ENCODE peak calls at places on chromosomes 2 and 18, in ten cellular contexts. I is kidney epithelial cell; Q is stimulated activated CD4-positive, alpha-beta T cell treated with anti-CD3 and anti-CD28 coated beads, Interleukin-4, amount 100 ng/mL, for 24 hours; Z is DND-41; T is NCI-H748 treated with DMSO at 0.1 percent for 48 hours; K is right cardiac atrium; E is NCI-H1694 treated with DMSO at 0.1 percent for 48 hours; G is kidney tubule cell; D is SK-N-SH; X is RPMI7951. S is an unnamed sample.

GRCh38 chr18:50879302-50880107 is 587 bp downstream of the ME2 start:
- DNase-seq in D (no peak), X (peak), T (no peak), G (peak), I (no peak), E (no peak), Q (peak), K (peak), Z (peak), S (peak)

GRCh38 chr2:18566145-18566544 is 5.7 kb upstream of the RDH14 start:
- DNase-seq in T (no peak), Z (no peak), X (no peak), I (no peak), Q (no peak), G (no peak), K (no peak), E (no peak), D (no peak), S (peak)

GRCh38 chr2:143392358-143392757 is 263.1 kb downstream of the ARHGAP15 start:
- DNase-seq in E (no peak), I (no peak), G (no peak), K (no peak), Z (no peak), T (no peak), X (no peak), Q (no peak), D (no peak), S (no peak)

GRCh38 chr2:180122874-180123273 is 115.8 kb upstream of the CWC22 start:
- DNase-seq in T (no peak), I (peak), Q (no peak), G (peak), Z (no peak), X (peak), D (no peak), K (no peak), E (no peak), S (no peak)

GRCh38 chr18:44093253-44093652 is 587.4 kb upstream of the SETBP1 start:
- DNase-seq in E (no peak), I (no peak), D (no peak), T (no peak), X (no peak), Q (no peak), G (no peak), Z (no peak), K (no peak), S (no peak)

GRCh38 chr2:3299130-3299529 is 78.5 kb downstream of the EIPR1 start:
- DNase-seq in X (no peak), I (no peak), T (no peak), Z (no peak), Q (no peak), K (no peak), D (no peak), G (no peak), E (no peak), S (no peak)

GRCh38 chr2:203018181-203018580 is 3.5 kb downstream of the NBEAL1 start:
- DNase-seq in T (no peak), E (no peak), D (no peak), Q (no peak), I (no peak), Z (no peak), K (no peak), G (no peak), X (peak), S (no peak)

GRCh38 chr2:190357596-190357995 is 14.2 kb downstream of the INPP1 start:
- DNase-seq in Q (no peak), I (no peak), T (no peak), G (no peak), K (no peak), D (no peak), Z (no peak), E (peak), X (no peak), S (no peak)

GRCh38 chr2:228688007-228688645 is 506.6 kb upstream of the SPHKAP start:
- DNase-seq in G (no peak), T (no peak), E (no peak), Z (no peak), X (peak), Q (no peak), K (no peak), D (no peak), I (no peak), S (peak)

GRCh38 chr2:46801731-46802664 is 113.6 kb downstream of the MCFD2 start:
- DNase-seq in E (peak), K (no peak), I (no peak), T (no peak), Z (no peak), D (no peak), Q (no peak), G (peak), X (peak), S (no peak)

GRCh38 chr2:138090330-138090729 is 126.1 kb downstream of the HNMT start:
- DNase-seq in G (peak), I (no peak), Q (no peak), X (peak), T (peak), Z (no peak), D (peak), E (peak), K (no peak), S (peak)

S was measured in DMS53.